ENCODE peak calls at places on chromosomes 7 and 10, in six cellular contexts. One of them, this sample, is unnamed.

GRCh38 chr10:101749033-101749432 is 26.9 kb downstream of the FGF8 start:
- DNase-seq in A549: peak; percentile 28
- DNase-seq in suprapubic skin: no peak
- DNase-seq in upper lobe of left lung: no peak
- DNase-seq in esophagus squamous epithelium: no peak
- DNase-seq in breast epithelium: no peak
- DNase-seq in this sample: no peak

GRCh38 chr10:122455376-122456056 is 1.1 kb downstream of the ARMS2 start:
- DNase-seq in A549: no peak
- DNase-seq in suprapubic skin: no peak
- DNase-seq in upper lobe of left lung: no peak
- DNase-seq in esophagus squamous epithelium: no peak
- DNase-seq in breast epithelium: no peak
- DNase-seq in this sample: no peak

GRCh38 chr7:139075871-139076686 is 33.4 kb downstream of the ZC3HAV1 start:
- DNase-seq in A549: no peak
- DNase-seq in suprapubic skin: no peak
- DNase-seq in upper lobe of left lung: no peak
- DNase-seq in esophagus squamous epithelium: no peak
- DNase-seq in breast epithelium: no peak
- DNase-seq in this sample: no peak

GRCh38 chr10:22436893-22437619 is 91.8 kb downstream of the SPAG6 start:
- DNase-seq in A549: peak; percentile 78
- DNase-seq in suprapubic skin: peak; percentile 93
- DNase-seq in upper lobe of left lung: peak; percentile 91
- DNase-seq in esophagus squamous epithelium: peak; percentile 63
- DNase-seq in breast epithelium: peak; percentile 83
- DNase-seq in this sample: peak; percentile 69

GRCh38 chr7:76291346-76292205 is 10.9 kb upstream of the HSPB1 start:
- DNase-seq in A549: peak; percentile 96
- DNase-seq in suprapubic skin: peak; percentile 95
- DNase-seq in upper lobe of left lung: peak; percentile 93
- DNase-seq in esophagus squamous epithelium: peak; percentile 36
- DNase-seq in breast epithelium: peak; percentile 93
- DNase-seq in this sample: peak; percentile 82

GRCh38 chr10:99984635-99985034 is 25.1 kb downstream of the DNMBP start:
- DNase-seq in A549: no peak
- DNase-seq in suprapubic skin: no peak
- DNase-seq in upper lobe of left lung: no peak
- DNase-seq in esophagus squamous epithelium: no peak
- DNase-seq in breast epithelium: no peak
- DNase-seq in this sample: no peak

GRCh38 chr7:51644216-51644615 is 327.6 kb upstream of the COBL start:
- DNase-seq in A549: no peak
- DNase-seq in suprapubic skin: no peak
- DNase-seq in upper lobe of left lung: no peak
- DNase-seq in esophagus squamous epithelium: no peak
- DNase-seq in breast epithelium: no peak
- DNase-seq in this sample: no peak

GRCh38 chr7:27921081-27921836 is 181.3 kb downstream of the TAX1BP1 start:
- DNase-seq in A549: peak; percentile 82
- DNase-seq in suprapubic skin: no peak
- DNase-seq in upper lobe of left lung: no peak
- DNase-seq in esophagus squamous epithelium: no peak
- DNase-seq in breast epithelium: no peak
- DNase-seq in this sample: no peak

GRCh38 chr7:10536561-10536960 is 437.1 kb upstream of the PHF14 start:
- DNase-seq in A549: no peak
- DNase-seq in suprapubic skin: no peak
- DNase-seq in upper lobe of left lung: no peak
- DNase-seq in esophagus squamous epithelium: no peak
- DNase-seq in breast epithelium: no peak
- DNase-seq in this sample: no peak

GRCh38 chr10:33306756-33307519 is 27.5 kb downstream of the NRP1 start:
- DNase-seq in A549: peak; percentile 76
- DNase-seq in suprapubic skin: no peak
- DNase-seq in upper lobe of left lung: no peak
- DNase-seq in esophagus squamous epithelium: no peak
- DNase-seq in breast epithelium: no peak
- DNase-seq in this sample: no peak

DNA sequence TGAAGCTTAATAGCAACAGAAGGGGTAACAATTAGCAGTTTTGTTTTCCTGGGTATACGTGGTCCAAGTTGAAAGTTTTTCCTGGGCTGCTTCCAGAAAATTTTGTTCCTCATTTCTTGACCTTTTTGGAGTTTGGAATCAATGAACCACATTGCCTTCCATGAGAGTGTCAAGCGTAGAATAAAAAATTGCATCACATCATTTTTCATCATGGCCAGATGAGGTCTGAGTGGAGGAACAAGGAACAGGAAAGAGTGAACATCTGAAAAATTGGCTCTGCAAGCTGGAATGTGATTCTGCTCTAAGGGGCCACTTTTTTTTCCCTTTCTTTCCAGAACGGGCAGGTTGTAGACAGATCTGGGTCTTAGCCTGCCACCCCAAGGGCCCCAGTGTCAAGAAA is 537.1 kb upstream of the MGMT start:
- DNase-seq in A549: no peak
- DNase-seq in suprapubic skin: no peak
- DNase-seq in upper lobe of left lung: no peak
- DNase-seq in esophagus squamous epithelium: no peak
- DNase-seq in breast epithelium: no peak
- DNase-seq in this sample: no peak
- TF ChIP-seq POLR2A in A549: no peak
- TF ChIP-seq POLR2A in suprapubic skin: no peak
- TF ChIP-seq POLR2A in upper lobe of left lung: no peak
- TF ChIP-seq POLR2A in esophagus squamous epithelium: no peak
- TF ChIP-seq POLR2A in breast epithelium: no peak
- TF ChIP-seq POLR2A in this sample: no peak

GRCh38 chr10:43384252-43385221 is 13.1 kb downstream of the FXYD4 start:
- DNase-seq in A549: peak; percentile 21
- DNase-seq in suprapubic skin: no peak
- DNase-seq in upper lobe of left lung: no peak
- DNase-seq in esophagus squamous epithelium: no peak
- DNase-seq in breast epithelium: no peak
- DNase-seq in this sample: no peak
- TF ChIP-seq POLR2A in A549: no peak
- TF ChIP-seq POLR2A in suprapubic skin: no peak
- TF ChIP-seq POLR2A in upper lobe of left lung: no peak
- TF ChIP-seq POLR2A in esophagus squamous epithelium: no peak
- TF ChIP-seq POLR2A in breast epithelium: no peak
- TF ChIP-seq POLR2A in this sample: no peak

DNA sequence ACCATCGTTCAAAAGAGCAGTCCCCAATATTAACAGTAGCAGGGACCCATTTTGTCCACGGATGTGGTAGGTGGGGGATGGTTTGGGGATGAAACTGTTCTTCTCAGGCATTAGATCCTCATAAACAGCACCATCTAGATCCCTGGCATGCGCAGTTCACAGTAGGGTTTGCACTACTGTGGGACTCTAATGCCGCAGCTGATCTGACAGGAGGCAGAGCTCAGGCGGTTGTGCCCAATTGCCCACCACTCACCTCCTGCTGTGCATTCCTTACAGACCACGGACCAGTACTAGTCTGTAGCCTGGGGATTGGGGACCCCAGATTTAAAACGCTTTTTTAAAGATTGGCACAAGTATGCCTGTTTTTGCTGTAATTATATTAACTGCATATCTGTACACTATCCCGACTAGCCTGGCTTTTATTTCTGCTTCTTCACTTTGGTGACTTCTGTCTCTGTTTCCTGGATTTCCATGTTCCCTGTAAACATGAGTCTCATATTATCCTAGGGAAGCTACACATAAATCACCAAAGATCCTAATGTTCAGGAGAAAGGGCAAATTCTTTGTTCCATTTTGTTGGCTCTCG is 163.3 kb upstream of the AKR1E2 start:
- DNase-seq in A549: peak; percentile 80
- DNase-seq in suprapubic skin: no peak
- DNase-seq in upper lobe of left lung: no peak
- DNase-seq in esophagus squamous epithelium: no peak
- DNase-seq in breast epithelium: no peak
- DNase-seq in this sample: peak; percentile 74
- TF ChIP-seq POLR2A in A549: no peak
- TF ChIP-seq POLR2A in suprapubic skin: no peak
- TF ChIP-seq POLR2A in upper lobe of left lung: no peak
- TF ChIP-seq POLR2A in esophagus squamous epithelium: no peak
- TF ChIP-seq POLR2A in breast epithelium: no peak
- TF ChIP-seq POLR2A in this sample: no peak

GRCh38 chr10:52650873-52651272 is 121.7 kb downstream of the MBL2 start:
- DNase-seq in A549: no peak
- DNase-seq in suprapubic skin: no peak
- DNase-seq in upper lobe of left lung: no peak
- DNase-seq in esophagus squamous epithelium: no peak
- DNase-seq in breast epithelium: no peak
- DNase-seq in this sample: no peak
- TF ChIP-seq POLR2A in A549: no peak
- TF ChIP-seq POLR2A in suprapubic skin: no peak
- TF ChIP-seq POLR2A in upper lobe of left lung: no peak
- TF ChIP-seq POLR2A in esophagus squamous epithelium: no peak
- TF ChIP-seq POLR2A in breast epithelium: no peak
- TF ChIP-seq POLR2A in this sample: no peak

DNA sequence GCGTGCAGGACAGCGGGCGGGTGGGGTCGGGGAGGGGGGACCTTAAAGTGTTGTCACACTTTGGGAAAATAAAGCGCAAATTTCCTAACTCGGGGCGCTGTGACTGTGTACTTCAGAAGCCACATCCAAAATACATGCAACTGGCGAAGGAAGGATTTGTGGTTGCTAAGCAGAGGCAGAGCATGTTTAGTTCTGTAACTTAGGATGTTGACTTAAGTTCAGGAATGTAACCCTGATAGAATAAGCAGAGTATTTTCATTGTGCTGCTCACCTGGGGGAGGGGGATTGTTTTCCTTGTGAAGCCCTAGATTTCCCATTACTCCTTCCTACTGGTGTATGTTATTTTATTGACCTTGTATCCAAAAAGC is 494 bp upstream of the FAM53B start:
- DNase-seq in A549: peak; percentile 73
- DNase-seq in suprapubic skin: no peak
- DNase-seq in upper lobe of left lung: no peak
- DNase-seq in esophagus squamous epithelium: no peak
- DNase-seq in breast epithelium: peak; percentile 55
- DNase-seq in this sample: no peak
- TF ChIP-seq POLR2A in A549: no peak
- TF ChIP-seq POLR2A in suprapubic skin: no peak
- TF ChIP-seq POLR2A in upper lobe of left lung: no peak
- TF ChIP-seq POLR2A in esophagus squamous epithelium: no peak
- TF ChIP-seq POLR2A in breast epithelium: no peak
- TF ChIP-seq POLR2A in this sample: no peak

DNA sequence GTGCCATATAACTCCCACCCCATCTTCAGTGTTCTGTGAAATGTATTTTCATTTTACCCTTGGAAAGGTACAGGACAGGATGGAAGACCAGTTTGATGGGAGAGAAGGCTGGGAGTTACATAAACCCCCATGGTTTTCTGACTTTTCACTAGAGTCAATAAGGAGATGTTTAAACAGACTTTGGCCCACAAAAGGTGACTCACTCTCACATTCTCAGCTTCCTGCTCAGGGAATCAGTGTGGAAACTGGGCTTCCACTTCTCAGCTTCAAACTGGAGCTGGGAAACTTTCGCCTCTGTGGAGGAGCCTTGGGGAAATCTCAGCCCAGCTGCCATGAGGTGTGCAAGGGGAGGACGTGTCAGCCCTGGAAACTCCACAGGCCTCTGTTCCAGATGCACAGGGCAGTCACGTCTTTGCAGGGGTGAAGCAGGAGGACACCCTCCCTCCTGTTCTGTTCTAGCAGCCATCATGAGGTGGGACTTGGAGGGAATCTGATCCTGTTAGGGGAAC is 560.5 kb upstream of the GALNT17 start:
- DNase-seq in A549: peak; percentile 55
- DNase-seq in suprapubic skin: no peak
- DNase-seq in upper lobe of left lung: no peak
- DNase-seq in esophagus squamous epithelium: no peak
- DNase-seq in breast epithelium: no peak
- DNase-seq in this sample: no peak
- TF ChIP-seq POLR2A in A549: no peak
- TF ChIP-seq POLR2A in suprapubic skin: no peak
- TF ChIP-seq POLR2A in upper lobe of left lung: no peak
- TF ChIP-seq POLR2A in esophagus squamous epithelium: no peak
- TF ChIP-seq POLR2A in breast epithelium: no peak
- TF ChIP-seq POLR2A in this sample: no peak

DNA sequence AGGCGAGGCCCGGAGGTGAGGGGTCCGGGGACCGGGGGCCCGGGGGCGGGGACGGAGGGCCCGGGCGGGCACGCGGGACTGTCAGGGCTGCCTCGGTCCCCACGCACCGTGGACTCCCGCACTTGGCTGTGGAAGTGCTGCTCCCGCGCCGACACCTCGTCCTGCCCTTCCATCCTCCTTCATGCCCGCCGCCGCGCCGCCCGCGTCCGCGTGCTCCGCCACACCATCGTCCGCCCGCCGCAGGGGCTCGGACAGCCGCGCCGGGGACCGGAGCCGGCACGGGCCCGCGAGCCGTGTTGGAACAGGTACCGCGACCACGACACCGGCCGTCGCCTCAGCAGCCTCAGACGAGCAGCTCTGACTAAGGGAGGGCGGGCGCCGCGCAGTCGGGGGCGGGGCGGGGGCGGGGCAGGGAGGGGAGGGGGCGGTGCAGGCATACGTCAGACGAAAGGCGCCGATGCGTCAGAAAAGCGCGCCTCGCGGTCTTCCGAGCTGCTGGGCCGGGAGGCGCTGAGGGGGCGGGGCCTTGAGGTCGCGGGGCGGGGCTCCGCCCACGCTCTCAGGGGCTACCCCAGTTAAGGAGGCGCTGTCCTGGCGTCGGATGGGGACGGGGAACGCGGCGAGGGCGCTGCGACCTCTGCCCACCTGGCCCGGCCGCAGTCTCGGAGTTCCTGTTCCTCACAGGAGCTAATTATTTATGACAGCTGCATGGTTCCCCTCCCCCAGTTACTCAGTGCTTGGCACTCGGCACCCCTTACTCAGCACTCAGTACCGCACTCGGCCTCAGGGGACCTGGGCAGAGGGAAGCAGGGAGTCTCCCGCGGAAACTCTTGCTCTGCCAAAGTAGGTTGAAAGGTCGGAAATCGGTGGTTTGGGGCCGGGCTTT is at the start of gene LMBR1:
- DNase-seq in A549: peak; percentile 96
- DNase-seq in suprapubic skin: peak; percentile 94
- DNase-seq in upper lobe of left lung: peak; percentile 96
- DNase-seq in esophagus squamous epithelium: peak; percentile 76
- DNase-seq in breast epithelium: peak; percentile 95
- DNase-seq in this sample: peak; percentile 92
- TF ChIP-seq POLR2A in A549: peak; percentile 88
- TF ChIP-seq POLR2A in suprapubic skin: no peak
- TF ChIP-seq POLR2A in upper lobe of left lung: no peak
- TF ChIP-seq POLR2A in esophagus squamous epithelium: peak; percentile 81
- TF ChIP-seq POLR2A in breast epithelium: peak; percentile 38
- TF ChIP-seq POLR2A in this sample: peak; percentile 83

GRCh38 chr10:95836610-95837367 is 71.0 kb upstream of the CC2D2B start:
- DNase-seq in A549: no peak
- DNase-seq in suprapubic skin: no peak
- DNase-seq in upper lobe of left lung: no peak
- DNase-seq in esophagus squamous epithelium: no peak
- DNase-seq in breast epithelium: no peak
- DNase-seq in this sample: no peak
- TF ChIP-seq POLR2A in A549: no peak
- TF ChIP-seq POLR2A in suprapubic skin: no peak
- TF ChIP-seq POLR2A in upper lobe of left lung: no peak
- TF ChIP-seq POLR2A in esophagus squamous epithelium: no peak
- TF ChIP-seq POLR2A in breast epithelium: no peak
- TF ChIP-seq POLR2A in this sample: no peak